ENCODE peak calls at places on chromosome 18, in five cellular contexts. F is CD4-positive, alpha-beta T cell; T is psoas muscle; B is WERI-Rb-1; Z is tibial nerve. H is an unnamed sample. For H3K27me3, the result is how much of the 10 kb centered on the place peaks cover.

GRCh38 chr18:21777814-21778213 is 37.2 kb downstream of the MIB1 start:
- DNase-seq in F (no peak), B (no peak), Z (no peak), T (no peak), H (no peak)

GRCh38 chr18:45993441-45993840 is 26.3 kb upstream of the EPG5 start:
- DNase-seq in B (no peak), Z (no peak), F (no peak), T (no peak), H (no peak)

GRCh38 chr18:51337406-51337805 is 139.9 kb upstream of the MEX3C start:
- DNase-seq in F (no peak), T (no peak), Z (no peak), B (no peak), H (no peak)

GRCh38 chr18:77140439-77141109 is 8.0 kb upstream of the MBP start:
- DNase-seq in Z (no peak), T (no peak), B (no peak), F (peak), H (no peak)

GRCh38 chr18:46411862-46412690 is 244.9 kb downstream of the LOXHD1 start:
- DNase-seq in Z (no peak), B (peak), T (peak), F (no peak), H (no peak)

GRCh38 chr18:50662177-50662576 is 102.3 kb downstream of the MAPK4 start:
- DNase-seq in F (no peak), T (no peak), Z (no peak), B (peak), H (no peak)

GRCh38 chr18:46946656-46947282 is 29.4 kb downstream of the KATNAL2 start:
- DNase-seq in Z (peak), F (peak), T (peak), B (peak), H (peak)

GRCh38 chr18:75364512-75364911 is 63.0 kb downstream of the SMIM21 start:
- DNase-seq in F (no peak), Z (no peak), B (no peak), T (no peak), H (no peak)

GRCh38 chr18:59072727-59073421 is 66.8 kb upstream of the SEC11C start:
- DNase-seq in T (no peak), Z (no peak), B (no peak), F (no peak), H (no peak)

GRCh38 chr18:8705280-8705940 is at the start of gene MTCL1:
- DNase-seq in F (peak), T (no peak), Z (no peak), B (peak), H (no peak)

GRCh38 chr18:2994603-2995432 is 18.1 kb downstream of the LPIN2 start:
- DNase-seq in B (no peak), Z (no peak), T (peak), F (peak), H (no peak)

GRCh38 chr18:72700961-72701710 is 157.0 kb upstream of the CBLN2 start:
- DNase-seq in F (no peak), Z (no peak), T (no peak), B (no peak), H (no peak)

GRCh38 chr18:22169011-22169888 is at the start of gene GATA6:
- DNase-seq in T (peak), Z (peak), F (no peak), B (peak), H (no peak)

GRCh38 chr18:51266736-51267135 is 69.3 kb upstream of the MEX3C start:
- DNase-seq in B (no peak), Z (no peak), T (no peak), F (no peak), H (no peak)

GRCh38 chr18:50629148-50629631 is 69.3 kb downstream of the MAPK4 start:
- DNase-seq in B (no peak), Z (no peak), F (no peak), T (no peak), H (no peak)

GRCh38 chr18:63520053-63520452 is 22.1 kb upstream of the SERPINB12 start:
- DNase-seq in B (no peak), Z (no peak), F (no peak), T (no peak), H (no peak)

GRCh38 chr18:44803019-44803650 is 122.4 kb downstream of the SETBP1 start:
- DNase-seq in Z (no peak), T (peak), B (no peak), F (no peak), H (no peak)

GRCh38 chr18:55511277-55511676 is 76.7 kb downstream of the TCF4 start:
- DNase-seq in F (no peak), T (no peak), B (no peak), Z (no peak), H (no peak)

GRCh38 chr18:43961713-43962112 is 684.4 kb upstream of the SYT4 start:
- DNase-seq in B (no peak), Z (no peak), F (no peak), T (no peak), H (no peak)

GRCh38 chr18:76935722-76936337 is 113.5 kb downstream of the ZNF236 start:
- DNase-seq in T (no peak), F (no peak), Z (no peak), B (no peak), H (no peak)

GRCh38 chr18:50559750-50560680 is at the start of gene MAPK4:
- DNase-seq in B (peak), F (no peak), Z (no peak), T (peak), H (peak)

GRCh38 chr18:75063615-75064512 is 145.1 kb downstream of the PTGR3 start:
- DNase-seq in T (no peak), Z (no peak), F (no peak), B (no peak), H (no peak)

GRCh38 chr18:10377956-10378355 is 76.5 kb upstream of the APCDD1 start:
- DNase-seq in F (no peak), B (no peak), Z (no peak), T (no peak), H (no peak)
- H3K27ac ChIP-seq in F (no peak), B (no peak), Z (no peak), T (no peak), H (no peak)

GRCh38 chr18:61093967-61094366 is 239.3 kb upstream of the CDH20 start:
- DNase-seq in T (no peak), B (no peak), Z (no peak), F (no peak), H (no peak)
- H3K27me3 ChIP-seq in T (under half), B (under half), Z (under half), F (under half), H (under half)

DNA sequence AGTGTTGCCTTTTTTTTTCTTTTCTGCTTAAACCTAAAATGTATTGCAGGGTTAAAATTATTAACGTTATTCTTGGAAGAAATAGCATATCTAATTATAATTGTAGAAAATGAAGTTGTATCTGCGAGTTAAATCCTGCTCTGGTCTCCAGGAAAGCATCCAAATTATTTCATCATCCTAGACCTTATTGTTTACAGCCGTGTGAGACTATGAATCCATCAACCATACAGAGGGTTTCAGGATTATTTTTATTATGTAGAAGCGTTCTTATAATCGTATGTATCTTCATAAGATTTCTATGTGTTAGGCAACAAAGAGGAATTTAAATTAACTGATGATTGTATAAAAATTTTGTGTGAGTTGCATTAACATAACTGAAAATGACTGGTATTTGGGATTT is 14.5 kb upstream of the DSC3 start:
- DNase-seq in Z (no peak), F (no peak), B (no peak), T (no peak), H (no peak)
- H3K27ac ChIP-seq in Z (no peak), F (no peak), B (no peak), T (no peak), H (no peak)

GRCh38 chr18:36302676-36303075 is 5.2 kb downstream of the FHOD3 start:
- DNase-seq in T (no peak), F (no peak), Z (no peak), B (peak), H (no peak)
- H3K27me3 ChIP-seq in T (under half), F (half or more), Z (under half), B (under half), H (under half)

GRCh38 chr18:79343567-79344207 is 52.0 kb upstream of the NFATC1 start:
- DNase-seq in B (no peak), F (no peak), T (no peak), Z (no peak), H (no peak)

GRCh38 chr18:79348066-79348465 is 47.7 kb upstream of the NFATC1 start:
- DNase-seq in Z (no peak), B (no peak), T (no peak), F (no peak), H (no peak)

GRCh38 chr18:79344208-79344581 is 51.5 kb upstream of the NFATC1 start:
- DNase-seq in Z (no peak), B (no peak), T (no peak), F (no peak), H (no peak)

GRCh38 chr18:79345981-79346380 is 49.7 kb upstream of the NFATC1 start:
- DNase-seq in T (no peak), B (no peak), F (no peak), Z (no peak), H (no peak)

GRCh38 chr18:79345366-79345765 is 50.4 kb upstream of the NFATC1 start:
- DNase-seq in F (no peak), Z (no peak), T (no peak), B (no peak), H (no peak)
- H3K27ac ChIP-seq in F (no peak), Z (no peak), T (no peak), B (no peak), H (no peak)

DNA sequence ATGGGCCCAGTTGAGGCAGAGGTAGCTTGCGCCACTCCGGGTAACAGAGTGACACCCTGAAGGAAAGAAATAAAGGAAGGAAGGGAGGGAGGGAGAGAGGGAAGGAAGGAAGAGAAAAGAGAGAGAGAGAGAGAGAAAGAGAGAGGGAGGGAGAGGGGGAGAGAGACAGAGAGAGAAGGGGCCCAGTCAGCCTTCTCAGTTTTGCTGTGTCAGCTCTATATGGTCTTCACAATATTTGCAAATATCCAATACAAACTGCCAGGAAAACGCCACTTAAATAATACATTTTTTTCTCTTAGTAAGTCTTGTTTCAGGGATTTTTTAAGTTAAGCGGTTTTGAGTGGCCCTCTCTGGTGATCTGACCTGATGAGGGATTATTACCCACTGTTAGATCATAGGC is 5.6 kb upstream of the CHMP1B start:
- DNase-seq in F (no peak), B (no peak), Z (no peak), T (no peak), H (no peak)
- H3K27me3 ChIP-seq in F (under half), B (under half), Z (under half), T (under half), H (under half)